ENCODE peak calls at places on chromosomes 3 and 15, in four cellular contexts. One of them, this sample, is unnamed.

GRCh38 chr3:72625616-72626337 is 222.5 kb downstream of the SHQ1 start:
- DNase-seq in H1: no peak
- DNase-seq in HCT116: no peak
- DNase-seq in body of pancreas: no peak
- DNase-seq in this sample: no peak

GRCh38 chr3:146283796-146284485 is 33.0 kb upstream of the PLSCR4 start:
- DNase-seq in body of pancreas: no peak
- DNase-seq in H1: no peak
- DNase-seq in HCT116: no peak
- DNase-seq in this sample: no peak

GRCh38 chr3:54928056-54928770 is at the start of gene LRTM1:
- DNase-seq in HCT116: no peak
- DNase-seq in H1: no peak
- DNase-seq in body of pancreas: no peak
- DNase-seq in this sample: no peak

GRCh38 chr3:154023148-154023547 is 98.0 kb upstream of the ARHGEF26 start:
- DNase-seq in H1: no peak
- DNase-seq in HCT116: no peak
- DNase-seq in body of pancreas: peak; percentile 50
- DNase-seq in this sample: no peak

GRCh38 chr3:195760345-195760983 is 39.7 kb downstream of the MUC20 start:
- DNase-seq in HCT116: no peak
- DNase-seq in H1: peak; percentile 31
- DNase-seq in body of pancreas: no peak
- DNase-seq in this sample: no peak

GRCh38 chr3:104521606-104522336 is 844.9 kb upstream of the ALCAM start:
- DNase-seq in HCT116: no peak
- DNase-seq in body of pancreas: no peak
- DNase-seq in H1: no peak
- DNase-seq in this sample: no peak

GRCh38 chr15:95192923-95193322 is 961.6 kb downstream of the MCTP2 start:
- DNase-seq in HCT116: no peak
- DNase-seq in body of pancreas: no peak
- DNase-seq in H1: no peak
- DNase-seq in this sample: no peak

GRCh38 chr3:150077581-150078247 is 107.0 kb upstream of the PFN2 start:
- DNase-seq in HCT116: no peak
- DNase-seq in body of pancreas: no peak
- DNase-seq in H1: no peak
- DNase-seq in this sample: no peak

GRCh38 chr3:8458235-8458634 is 43.4 kb upstream of the LMCD1 start:
- DNase-seq in H1: no peak
- DNase-seq in body of pancreas: no peak
- DNase-seq in HCT116: no peak
- DNase-seq in this sample: no peak

GRCh38 chr15:70902105-70902504 is 9.5 kb downstream of the LRRC49 start:
- DNase-seq in H1: no peak
- DNase-seq in HCT116: peak; percentile 28
- DNase-seq in body of pancreas: no peak
- DNase-seq in this sample: no peak

GRCh38 chr15:69854521-69855171 is 243.1 kb downstream of the TLE3 start:
- DNase-seq in HCT116: no peak
- DNase-seq in H1: no peak
- DNase-seq in body of pancreas: no peak
- DNase-seq in this sample: no peak

GRCh38 chr3:56673781-56674457 is 9.1 kb downstream of the TASOR start:
- DNase-seq in HCT116: no peak
- DNase-seq in H1: no peak
- DNase-seq in body of pancreas: no peak
- DNase-seq in this sample: no peak

GRCh38 chr15:62896969-62897486 is 145.5 kb upstream of the TPM1 start:
- DNase-seq in body of pancreas: peak; percentile 92
- DNase-seq in HCT116: peak; percentile 94
- DNase-seq in H1: no peak
- DNase-seq in this sample: peak; percentile 94

GRCh38 chr15:70209499-70209898 is 111.8 kb upstream of the TLE3 start:
- DNase-seq in H1: no peak
- DNase-seq in HCT116: no peak
- DNase-seq in body of pancreas: no peak
- DNase-seq in this sample: no peak

GRCh38 chr3:42830437-42831320 is 21.4 kb downstream of the ACKR2 start:
- DNase-seq in body of pancreas: no peak
- DNase-seq in H1: no peak
- DNase-seq in HCT116: peak; percentile 40
- DNase-seq in this sample: no peak

GRCh38 chr3:101868534-101869464 is 19.5 kb downstream of the NFKBIZ start:
- DNase-seq in HCT116: no peak
- DNase-seq in body of pancreas: peak; percentile 54
- DNase-seq in H1: no peak
- DNase-seq in this sample: no peak

GRCh38 chr15:67115567-67115966 is 50.2 kb downstream of the SMAD3 start:
- DNase-seq in HCT116: no peak
- DNase-seq in body of pancreas: no peak
- DNase-seq in H1: no peak
- DNase-seq in this sample: no peak

GRCh38 chr15:92903956-92904831 is 4.1 kb downstream of the CHD2 start:
- DNase-seq in body of pancreas: peak; percentile 99
- DNase-seq in H1: peak; percentile 99
- DNase-seq in HCT116: peak; percentile 96
- DNase-seq in this sample: peak; percentile 100

GRCh38 chr3:79297242-79297641 is 470.6 kb downstream of the ROBO1 start:
- DNase-seq in HCT116: no peak
- DNase-seq in body of pancreas: no peak
- DNase-seq in H1: no peak
- DNase-seq in this sample: no peak

GRCh38 chr3:27939940-27940339 is 217.8 kb upstream of the EOMES start:
- DNase-seq in body of pancreas: no peak
- DNase-seq in HCT116: no peak
- DNase-seq in H1: no peak
- DNase-seq in this sample: peak; percentile 12

GRCh38 chr3:46863261-46863782 is at the start of gene MYL3:
- DNase-seq in H1: no peak
- DNase-seq in HCT116: no peak
- DNase-seq in body of pancreas: no peak
- DNase-seq in this sample: no peak

GRCh38 chr3:53278667-53279066 is 22.8 kb upstream of the TKT start:
- DNase-seq in H1: no peak
- DNase-seq in body of pancreas: no peak
- DNase-seq in HCT116: no peak
- DNase-seq in this sample: no peak

GRCh38 chr3:58572013-58572633 is 5.1 kb downstream of the FAM107A start:
- DNase-seq in H1: no peak
- DNase-seq in HCT116: no peak
- DNase-seq in body of pancreas: no peak
- DNase-seq in this sample: no peak

GRCh38 chr3:42061711-42062408 is 29.3 kb upstream of the TRAK1 start:
- DNase-seq in body of pancreas: peak; percentile 62
- DNase-seq in H1: no peak
- DNase-seq in HCT116: peak; percentile 68
- DNase-seq in this sample: peak; percentile 57

GRCh38 chr15:68638953-68639500 is 60.2 kb downstream of the CORO2B start:
- DNase-seq in body of pancreas: no peak
- DNase-seq in H1: no peak
- DNase-seq in HCT116: no peak
- DNase-seq in this sample: no peak

GRCh38 chr3:66144792-66145733 is 75.7 kb upstream of the SLC25A26 start:
- DNase-seq in HCT116: no peak
- DNase-seq in H1: no peak
- DNase-seq in body of pancreas: no peak
- DNase-seq in this sample: no peak

GRCh38 chr3:33063651-33064051 is 33.3 kb downstream of the GLB1 start:
- DNase-seq in H1: no peak
- DNase-seq in body of pancreas: no peak
- DNase-seq in HCT116: no peak
- DNase-seq in this sample: no peak

GRCh38 chr15:49962044-49962602 is 156.9 kb downstream of the ATP8B4 start:
- DNase-seq in HCT116: no peak
- DNase-seq in body of pancreas: no peak
- DNase-seq in H1: no peak
- DNase-seq in this sample: no peak

GRCh38 chr3:127670761-127671522 is 1.8 kb upstream of the ABTB1 start:
- DNase-seq in H1: no peak
- DNase-seq in HCT116: no peak
- DNase-seq in body of pancreas: no peak
- DNase-seq in this sample: peak; percentile 20

GRCh38 chr3:111299070-111299672 is 227.6 kb downstream of the NECTIN3 start:
- DNase-seq in H1: no peak
- DNase-seq in HCT116: no peak
- DNase-seq in body of pancreas: no peak
- DNase-seq in this sample: no peak

GRCh38 chr3:12946134-12946533 is 104.8 kb upstream of the RPL32 start:
- DNase-seq in HCT116: no peak
- DNase-seq in body of pancreas: no peak
- DNase-seq in H1: no peak
- DNase-seq in this sample: no peak

GRCh38 chr3:100650651-100651611 is 41.5 kb downstream of the ADGRG7 start:
- DNase-seq in H1: no peak
- DNase-seq in HCT116: no peak
- DNase-seq in body of pancreas: no peak
- DNase-seq in this sample: no peak

GRCh38 chr15:75578206-75578947 is 738 bp downstream of the PTPN9 start:
- DNase-seq in H1: peak; percentile 63
- DNase-seq in body of pancreas: peak; percentile 13
- DNase-seq in HCT116: no peak
- DNase-seq in this sample: no peak

GRCh38 chr3:24264748-24265158 is 229.9 kb downstream of the THRB start:
- DNase-seq in HCT116: peak; percentile 47
- DNase-seq in H1: no peak
- DNase-seq in body of pancreas: peak; percentile 25
- DNase-seq in this sample: no peak

GRCh38 chr3:125163739-125164601 is 48.6 kb downstream of the SLC12A8 start:
- DNase-seq in body of pancreas: no peak
- DNase-seq in H1: no peak
- DNase-seq in HCT116: no peak
- DNase-seq in this sample: no peak

GRCh38 chr15:24823473-24823872 is 131.3 kb upstream of the SNRPN start:
- DNase-seq in HCT116: no peak
- DNase-seq in body of pancreas: peak; percentile 13
- DNase-seq in H1: peak; percentile 92
- DNase-seq in this sample: peak; percentile 73

GRCh38 chr3:49351521-49352011 is 6.6 kb downstream of the GPX1 start:
- DNase-seq in H1: no peak
- DNase-seq in HCT116: no peak
- DNase-seq in body of pancreas: peak; percentile 31
- DNase-seq in this sample: no peak

GRCh38 chr15:43899928-43900327 is 73.1 kb downstream of the WDR76 start:
- DNase-seq in body of pancreas: no peak
- DNase-seq in HCT116: no peak
- DNase-seq in H1: no peak
- DNase-seq in this sample: no peak

GRCh38 chr3:152417181-152417580 is 148.5 kb downstream of the MBNL1 start:
- DNase-seq in H1: no peak
- DNase-seq in HCT116: no peak
- DNase-seq in body of pancreas: no peak
- DNase-seq in this sample: no peak
- H3K36me3 ChIP-seq in H1: no peaks in the 10 kb centered on the region
- H3K36me3 ChIP-seq in HCT116: peaks cover 10% of the 10 kb centered on the region
- H3K36me3 ChIP-seq in body of pancreas: peaks cover 6% of the 10 kb centered on the region
- H3K36me3 ChIP-seq in this sample: peaks cover 26% of the 10 kb centered on the region

GRCh38 chr3:189851682-189852081 is 220.5 kb downstream of the TP63 start:
- DNase-seq in HCT116: no peak
- DNase-seq in H1: no peak
- DNase-seq in body of pancreas: no peak
- DNase-seq in this sample: no peak

GRCh38 chr3:189848636-189849035 is 217.4 kb downstream of the TP63 start:
- DNase-seq in H1: no peak
- DNase-seq in body of pancreas: no peak
- DNase-seq in HCT116: no peak
- DNase-seq in this sample: no peak

GRCh38 chr3:189853906-189854305 is 222.7 kb downstream of the TP63 start:
- DNase-seq in body of pancreas: no peak
- DNase-seq in H1: no peak
- DNase-seq in HCT116: no peak
- DNase-seq in this sample: no peak

GRCh38 chr3:189845069-189845468 is 213.9 kb downstream of the TP63 start:
- DNase-seq in HCT116: no peak
- DNase-seq in body of pancreas: no peak
- DNase-seq in H1: no peak
- DNase-seq in this sample: no peak

DNA sequence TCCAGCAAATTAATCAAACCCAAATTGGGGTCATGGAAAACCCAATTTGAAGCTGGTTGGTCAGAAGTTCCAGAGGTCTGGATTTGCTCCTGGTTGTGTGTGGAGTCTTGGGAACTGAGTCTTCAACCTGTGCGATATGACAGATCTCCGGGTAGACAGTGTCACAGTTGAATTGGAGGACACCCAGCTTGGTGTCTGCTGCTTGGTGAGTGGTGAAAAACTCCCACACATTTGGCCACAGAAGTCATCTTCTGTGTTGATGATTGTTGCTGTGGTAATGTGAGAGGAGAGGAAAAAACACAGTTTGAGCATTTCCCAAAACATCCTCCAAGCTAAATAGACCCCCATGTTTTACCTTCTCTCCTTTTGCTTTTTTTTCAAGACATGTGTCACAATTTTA is 218.1 kb downstream of the TP63 start:
- DNase-seq in HCT116: no peak
- DNase-seq in body of pancreas: no peak
- DNase-seq in H1: no peak
- DNase-seq in this sample: no peak
- H3K4me1 ChIP-seq in HCT116: no peaks in the 10 kb centered on the region
- H3K4me1 ChIP-seq in body of pancreas: no peaks in the 10 kb centered on the region
- H3K4me1 ChIP-seq in H1: no peaks in the 10 kb centered on the region
- H3K4me1 ChIP-seq in this sample: no peaks in the 10 kb centered on the region

DNA sequence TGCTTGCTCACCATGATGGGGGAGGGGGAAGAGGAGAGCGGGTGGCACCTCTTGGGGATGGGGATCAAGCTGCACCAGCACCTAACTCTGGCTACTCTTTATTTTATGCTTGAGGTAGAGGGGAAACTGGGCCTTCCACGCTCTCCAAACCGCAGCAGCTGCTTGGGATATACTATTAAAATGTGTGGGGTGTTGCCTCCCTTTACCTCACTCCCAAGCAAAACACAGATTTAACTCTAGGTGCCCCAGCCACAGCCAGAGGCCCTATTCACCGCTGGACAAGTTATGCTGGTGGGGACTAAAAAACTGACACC is 5.1 kb upstream of the FOXB1 start:
- DNase-seq in H1: peak; percentile 60
- DNase-seq in body of pancreas: no peak
- DNase-seq in HCT116: no peak
- DNase-seq in this sample: no peak
- H3K4me3 ChIP-seq in H1: peak overlapping the region; percentile 63
- H3K4me3 ChIP-seq in body of pancreas: no peak overlapping the region
- H3K4me3 ChIP-seq in HCT116: no peak overlapping the region
- H3K4me3 ChIP-seq in this sample: no peak overlapping the region

DNA sequence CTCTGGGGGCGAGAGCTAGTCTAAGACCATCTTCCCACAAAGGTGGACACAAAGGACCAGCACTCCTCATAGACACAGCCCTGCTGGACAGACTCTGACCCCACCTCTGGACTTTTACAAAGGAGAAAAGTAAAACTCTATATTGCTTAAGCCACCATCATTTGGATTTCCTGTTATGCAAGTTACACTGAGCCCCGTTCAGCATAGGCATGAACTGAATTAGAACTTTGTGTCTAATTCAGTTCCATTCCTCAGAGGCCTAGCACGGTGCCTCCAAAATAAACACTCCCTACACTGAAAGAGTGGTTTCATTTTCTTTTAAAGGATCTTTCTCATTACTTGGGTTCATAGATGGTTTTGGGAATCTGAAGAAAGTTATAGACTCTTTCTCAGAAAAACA is 79.2 kb upstream of the OCA2 start:
- DNase-seq in body of pancreas: no peak
- DNase-seq in H1: no peak
- DNase-seq in HCT116: no peak
- DNase-seq in this sample: no peak
- H3K36me3 ChIP-seq in body of pancreas: no peaks in the 10 kb centered on the region
- H3K36me3 ChIP-seq in H1: peaks cover 34% of the 10 kb centered on the region
- H3K36me3 ChIP-seq in HCT116: peaks cover 10% of the 10 kb centered on the region
- H3K36me3 ChIP-seq in this sample: no peaks in the 10 kb centered on the region

This sample was measured in adrenal gland.